ENCODE peak calls at places on chromosomes 4 and X, in four cellular contexts. L is Caco-2, C is IMR-90, F is OCI-LY7. D is an unnamed sample.

GRCh38 chr4:57410331-57411052 is 300.3 kb upstream of the IGFBP7 start:
- DNase-seq in L (no peak), C (no peak), F (no peak), D (no peak)

GRCh38 chrX:153405426-153405825 is 4.3 kb upstream of the PNMA6E start:
- DNase-seq in L (no peak), C (no peak), F (no peak), D (no peak)

GRCh38 chr4:138728566-138728965 is 287.0 kb upstream of the NOCT start:
- DNase-seq in L (no peak), C (no peak), F (no peak), D (no peak)

GRCh38 chr4:189021831-189022230 is 882.6 kb downstream of the TRIML1 start:
- DNase-seq in L (no peak), C (peak; percentile 67), F (no peak), D (peak; percentile 44)

GRCh38 chr4:141458501-141458900 is 177.9 kb upstream of the IL15 start:
- DNase-seq in L (no peak), C (peak; percentile 27), F (no peak), D (peak; percentile 6)

GRCh38 chr4:48470570-48470969 is 12.6 kb upstream of the SLC10A4 start:
- DNase-seq in L (no peak), C (no peak), F (no peak), D (peak; percentile 20)

GRCh38 chr4:85995361-85995760 is 364.5 kb downstream of the MAPK10 start:
- DNase-seq in L (no peak), C (no peak), F (no peak), D (no peak)

GRCh38 chr4:145545538-145546224 is 64.0 kb downstream of the SMAD1 start:
- DNase-seq in L (peak; percentile 29), C (peak; percentile 98), F (no peak), D (peak; percentile 96)

GRCh38 chrX:2609431-2610238 is 81.5 kb upstream of the CD99 start:
- DNase-seq in L (no peak), C (peak; percentile 17), F (peak; percentile 18), D (peak; percentile 28)

GRCh38 chr4:1693131-1693896 is 9.2 kb upstream of the FAM53A start:
- DNase-seq in L (peak; percentile 88), C (peak; percentile 72), F (peak; percentile 85), D (peak; percentile 67)

GRCh38 chr4:26061248-26061986 is 147.4 kb downstream of the SMIM20 start:
- DNase-seq in L (peak; percentile 17), C (peak; percentile 60), F (peak; percentile 53), D (peak; percentile 52)

GRCh38 chrX:105651052-105651451 is 171.3 kb upstream of the NRK start:
- DNase-seq in L (no peak), C (no peak), F (no peak), D (no peak)

GRCh38 chr4:56434599-56435000 is 815 bp downstream of the PPAT start:
- DNase-seq in L (no peak), C (peak; percentile 58), F (no peak), D (peak; percentile 54)

GRCh38 chrX:46488712-46489111 is 56.5 kb downstream of the ZNF674 start:
- DNase-seq in L (no peak), C (no peak), F (no peak), D (no peak)
- H3K9me3 ChIP-seq in L (no peaks in the 10 kb centered on the region), C (peaks cover 11% of the 10 kb centered on the region), F (no peaks in the 10 kb centered on the region), D (no peaks in the 10 kb centered on the region)

GRCh38 chrX:12412561-12412960 is 274.3 kb downstream of the FRMPD4 start:
- DNase-seq in L (no peak), C (no peak), F (no peak), D (no peak)
- H3K9me3 ChIP-seq in L (no peaks in the 10 kb centered on the region), C (no peaks in the 10 kb centered on the region), F (no peaks in the 10 kb centered on the region), D (no peaks in the 10 kb centered on the region)

DNA sequence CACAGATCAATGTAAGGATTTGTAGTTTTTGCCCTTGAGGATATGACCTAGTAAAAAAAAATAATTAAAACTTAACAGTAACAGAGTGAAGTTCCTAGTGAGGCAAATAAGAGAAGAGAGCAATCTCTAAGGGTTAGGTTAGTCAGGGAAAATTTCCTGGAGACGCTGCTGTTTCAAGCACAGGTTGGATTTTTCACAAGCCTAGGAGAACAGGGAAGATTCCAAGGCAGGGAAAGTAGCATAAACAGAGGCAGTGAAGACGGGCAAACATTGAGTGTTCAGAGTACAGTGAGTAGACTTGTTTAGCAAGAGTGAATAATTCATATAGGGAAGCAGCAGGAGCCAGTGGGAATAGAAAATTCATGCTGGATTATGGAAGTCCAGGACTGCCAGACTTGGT is 212.8 kb downstream of the SPANXN3 start:
- DNase-seq in L (no peak), C (no peak), F (no peak), D (no peak)
- H3K9me3 ChIP-seq in L (no peaks in the 10 kb centered on the region), C (no peaks in the 10 kb centered on the region), F (no peaks in the 10 kb centered on the region), D (no peaks in the 10 kb centered on the region)

GRCh38 chr4:152126233-152126632 is 365.4 kb upstream of the GATB start:
- DNase-seq in L (no peak), C (no peak), F (no peak), D (no peak)

GRCh38 chr4:152128356-152128755 is 367.5 kb upstream of the GATB start:
- DNase-seq in L (no peak), C (no peak), F (no peak), D (no peak)
- H3K9me3 ChIP-seq in L (no peaks in the 10 kb centered on the region), C (no peaks in the 10 kb centered on the region), F (no peaks in the 10 kb centered on the region), D (no peaks in the 10 kb centered on the region)

D was measured in fibroblast of lung.